ENCODE peak calls at places on chromosomes 4 and X, in seven cellular contexts. One of them, this sample, is unnamed.

GRCh38 chrX:71632923-71633657 is 14.8 kb upstream of the CXCR3 start:
- DNase-seq in transverse colon: no peak
- DNase-seq in CD8-positive, alpha-beta T cell: no peak
- DNase-seq in HCT116: no peak
- DNase-seq in A549: no peak
- DNase-seq in lower lobe of right lung: no peak
- DNase-seq in A673: no peak
- DNase-seq in this sample: no peak

GRCh38 chrX:141320801-141321200 is 78.5 kb upstream of the SPANXC start:
- DNase-seq in transverse colon: no peak
- DNase-seq in CD8-positive, alpha-beta T cell: no peak
- DNase-seq in HCT116: no peak
- DNase-seq in A549: no peak
- DNase-seq in lower lobe of right lung: no peak
- DNase-seq in A673: no peak
- DNase-seq in this sample: no peak

GRCh38 chr4:156946508-156947197 is 24.9 kb downstream of the PDGFC start:
- DNase-seq in transverse colon: no peak
- DNase-seq in CD8-positive, alpha-beta T cell: no peak
- DNase-seq in HCT116: peak; percentile 93
- DNase-seq in A549: peak; percentile 18
- DNase-seq in lower lobe of right lung: no peak
- DNase-seq in A673: no peak
- DNase-seq in this sample: no peak

GRCh38 chr4:4689694-4690440 is 148.0 kb upstream of the STX18 start:
- DNase-seq in transverse colon: no peak
- DNase-seq in CD8-positive, alpha-beta T cell: no peak
- DNase-seq in HCT116: no peak
- DNase-seq in A549: no peak
- DNase-seq in lower lobe of right lung: no peak
- DNase-seq in A673: no peak
- DNase-seq in this sample: no peak

GRCh38 chr4:186486172-186486571 is 69.2 kb downstream of the MTNR1A start:
- DNase-seq in transverse colon: no peak
- DNase-seq in CD8-positive, alpha-beta T cell: no peak
- DNase-seq in HCT116: no peak
- DNase-seq in A549: no peak
- DNase-seq in lower lobe of right lung: no peak
- DNase-seq in A673: no peak
- DNase-seq in this sample: no peak

GRCh38 chrX:19846995-19847790 is 40.2 kb downstream of the SH3KBP1 start:
- DNase-seq in transverse colon: no peak
- DNase-seq in CD8-positive, alpha-beta T cell: peak; percentile 14
- DNase-seq in HCT116: no peak
- DNase-seq in A549: peak; percentile 3
- DNase-seq in lower lobe of right lung: no peak
- DNase-seq in A673: no peak
- DNase-seq in this sample: peak; percentile 65

GRCh38 chr4:184408021-184408710 is 66.2 kb downstream of the IRF2 start:
- DNase-seq in transverse colon: no peak
- DNase-seq in CD8-positive, alpha-beta T cell: no peak
- DNase-seq in HCT116: no peak
- DNase-seq in A549: no peak
- DNase-seq in lower lobe of right lung: no peak
- DNase-seq in A673: peak; percentile 60
- DNase-seq in this sample: no peak

GRCh38 chrX:133249659-133250058 is 31.5 kb upstream of the TFDP3 start:
- DNase-seq in transverse colon: no peak
- DNase-seq in CD8-positive, alpha-beta T cell: no peak
- DNase-seq in HCT116: no peak
- DNase-seq in A549: peak; percentile 2
- DNase-seq in lower lobe of right lung: no peak
- DNase-seq in A673: peak; percentile 45
- DNase-seq in this sample: no peak

GRCh38 chr4:52822583-52823477 is 39.3 kb upstream of the RASL11B start:
- DNase-seq in transverse colon: no peak
- DNase-seq in CD8-positive, alpha-beta T cell: no peak
- DNase-seq in HCT116: peak; percentile 41
- DNase-seq in A549: no peak
- DNase-seq in lower lobe of right lung: no peak
- DNase-seq in A673: no peak
- DNase-seq in this sample: no peak

GRCh38 chrX:39618178-39618577 is 479.6 kb downstream of the BCOR start:
- DNase-seq in transverse colon: no peak
- DNase-seq in CD8-positive, alpha-beta T cell: no peak
- DNase-seq in HCT116: no peak
- DNase-seq in A549: no peak
- DNase-seq in lower lobe of right lung: no peak
- DNase-seq in A673: no peak
- DNase-seq in this sample: no peak

GRCh38 chr4:8084031-8084660 is 74.5 kb downstream of the ABLIM2 start:
- DNase-seq in transverse colon: no peak
- DNase-seq in CD8-positive, alpha-beta T cell: no peak
- DNase-seq in HCT116: no peak
- DNase-seq in A549: no peak
- DNase-seq in lower lobe of right lung: peak; percentile 18
- DNase-seq in A673: no peak
- DNase-seq in this sample: no peak

GRCh38 chrX:16786791-16787735 is 797 bp downstream of the TXLNG start:
- DNase-seq in transverse colon: peak; percentile 38
- DNase-seq in CD8-positive, alpha-beta T cell: peak; percentile 27
- DNase-seq in HCT116: no peak
- DNase-seq in A549: no peak
- DNase-seq in lower lobe of right lung: peak; percentile 47
- DNase-seq in A673: no peak
- DNase-seq in this sample: peak; percentile 71

GRCh38 chrX:119828446-119828845 is 24.3 kb downstream of the UPF3B start:
- DNase-seq in transverse colon: no peak
- DNase-seq in CD8-positive, alpha-beta T cell: no peak
- DNase-seq in HCT116: no peak
- DNase-seq in A549: no peak
- DNase-seq in lower lobe of right lung: no peak
- DNase-seq in A673: no peak
- DNase-seq in this sample: no peak

GRCh38 chr4:69995526-69996016 is at the start of gene STATH:
- DNase-seq in transverse colon: no peak
- DNase-seq in CD8-positive, alpha-beta T cell: no peak
- DNase-seq in HCT116: no peak
- DNase-seq in A549: no peak
- DNase-seq in lower lobe of right lung: no peak
- DNase-seq in A673: peak; percentile 3
- DNase-seq in this sample: no peak

GRCh38 chr4:168826620-168827019 is 183.4 kb downstream of the CBR4 start:
- DNase-seq in transverse colon: no peak
- DNase-seq in CD8-positive, alpha-beta T cell: no peak
- DNase-seq in HCT116: no peak
- DNase-seq in A549: no peak
- DNase-seq in lower lobe of right lung: no peak
- DNase-seq in A673: no peak
- DNase-seq in this sample: no peak

GRCh38 chr4:146654976-146655761 is 16.5 kb downstream of the POU4F2 start:
- DNase-seq in transverse colon: no peak
- DNase-seq in CD8-positive, alpha-beta T cell: no peak
- DNase-seq in HCT116: no peak
- DNase-seq in A549: no peak
- DNase-seq in lower lobe of right lung: no peak
- DNase-seq in A673: peak; percentile 43
- DNase-seq in this sample: peak; percentile 86

GRCh38 chrX:41931591-41931990 is 8.2 kb upstream of the CASK start:
- DNase-seq in transverse colon: no peak
- DNase-seq in CD8-positive, alpha-beta T cell: no peak
- DNase-seq in HCT116: no peak
- DNase-seq in A549: no peak
- DNase-seq in lower lobe of right lung: no peak
- DNase-seq in A673: no peak
- DNase-seq in this sample: no peak

DNA sequence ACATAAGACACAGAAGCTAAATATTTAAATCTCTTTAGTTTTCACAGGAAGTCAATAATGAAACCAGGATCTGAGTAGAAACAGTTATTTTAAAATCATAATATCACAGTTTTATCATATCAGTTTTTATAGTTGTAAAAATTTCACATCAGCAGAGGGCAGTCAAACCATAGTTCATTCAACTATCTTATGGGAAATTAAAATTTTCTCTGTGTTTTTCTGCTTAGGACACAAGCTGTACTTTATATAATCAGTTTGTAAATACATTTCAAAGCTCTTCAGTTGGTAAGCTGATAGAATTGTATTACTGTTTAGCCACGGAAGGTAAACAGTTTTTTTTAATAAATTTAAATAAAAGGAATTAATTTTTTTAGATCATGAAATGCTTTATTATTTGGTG is 204.8 kb upstream of the NUDT6 start:
- DNase-seq in transverse colon: no peak
- DNase-seq in CD8-positive, alpha-beta T cell: no peak
- DNase-seq in HCT116: no peak
- DNase-seq in A549: no peak
- DNase-seq in lower lobe of right lung: no peak
- DNase-seq in A673: peak; percentile 55
- DNase-seq in this sample: no peak
- TF ChIP-seq CTCF in transverse colon: no peak
- TF ChIP-seq CTCF in CD8-positive, alpha-beta T cell: no peak
- TF ChIP-seq CTCF in HCT116: no peak
- TF ChIP-seq CTCF in A549: peak; percentile 44
- TF ChIP-seq CTCF in lower lobe of right lung: peak; percentile 26
- TF ChIP-seq CTCF in A673: peak; percentile 62
- TF ChIP-seq CTCF in this sample: peak; percentile 61

DNA sequence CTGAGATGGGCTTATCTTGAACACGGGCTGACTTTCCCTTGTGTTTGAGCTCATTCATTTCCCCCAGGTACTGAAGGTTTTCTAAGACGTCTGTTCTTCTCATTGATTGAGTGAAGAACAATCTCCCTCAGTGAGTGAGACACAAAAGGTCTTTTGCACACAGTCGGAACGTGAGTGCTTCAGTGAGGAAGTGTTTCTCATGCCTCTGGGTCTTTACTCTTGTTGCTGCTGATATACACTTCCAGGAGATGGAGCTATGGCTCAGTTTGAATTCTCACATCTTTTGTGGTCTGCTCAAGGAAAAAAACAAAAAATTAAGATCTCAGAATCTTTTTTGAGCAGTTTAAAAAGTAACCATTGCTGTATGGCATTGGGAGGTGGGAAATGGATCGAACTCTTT is 981.9 kb upstream of the TENM3 start:
- DNase-seq in transverse colon: no peak
- DNase-seq in CD8-positive, alpha-beta T cell: no peak
- DNase-seq in HCT116: no peak
- DNase-seq in A549: no peak
- DNase-seq in lower lobe of right lung: no peak
- DNase-seq in A673: peak; percentile 1
- DNase-seq in this sample: peak; percentile 69
- H3K4me3 ChIP-seq in transverse colon: no peak overlapping the region
- H3K4me3 ChIP-seq in CD8-positive, alpha-beta T cell: no peak overlapping the region
- H3K4me3 ChIP-seq in HCT116: no peak overlapping the region
- H3K4me3 ChIP-seq in A549: no peak overlapping the region
- H3K4me3 ChIP-seq in lower lobe of right lung: no peak overlapping the region
- H3K4me3 ChIP-seq in A673: no peak overlapping the region
- H3K4me3 ChIP-seq in this sample: no peak overlapping the region

DNA sequence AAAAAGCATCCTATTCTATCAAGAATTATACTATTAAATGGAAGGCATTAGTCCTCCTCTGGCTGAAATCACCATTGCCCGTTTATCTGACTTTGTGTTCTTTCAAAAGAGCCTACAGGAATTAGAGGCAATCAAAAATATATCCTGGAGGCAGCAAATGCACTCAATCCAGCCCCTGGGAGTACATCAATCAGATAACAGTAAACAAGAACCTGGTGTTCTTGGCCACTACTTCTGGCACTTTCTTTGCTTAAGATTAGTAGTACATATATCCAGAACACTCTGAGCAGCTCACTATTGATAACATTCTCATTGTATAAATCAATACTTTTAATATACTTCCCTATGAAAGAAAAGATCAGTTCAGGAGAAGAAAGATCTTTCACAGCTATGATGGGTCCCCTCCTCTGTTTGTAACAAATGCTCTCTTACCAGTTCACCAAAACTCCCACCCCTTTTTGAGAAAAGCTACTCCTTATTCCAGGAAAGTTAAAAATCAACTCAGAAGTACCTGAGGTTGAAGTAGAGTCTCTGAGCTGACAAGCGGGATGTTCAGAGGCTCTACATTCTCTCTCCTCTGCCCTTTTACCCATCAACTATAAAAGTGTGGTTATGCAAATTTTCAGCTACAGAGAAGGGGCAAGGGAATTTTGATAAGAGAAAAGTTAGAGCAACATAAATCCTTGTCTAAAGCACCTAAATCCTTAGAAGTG is 176.0 kb downstream of the COX18 start:
- DNase-seq in transverse colon: no peak
- DNase-seq in CD8-positive, alpha-beta T cell: no peak
- DNase-seq in HCT116: no peak
- DNase-seq in A549: no peak
- DNase-seq in lower lobe of right lung: no peak
- DNase-seq in A673: no peak
- DNase-seq in this sample: no peak
- H3K27ac ChIP-seq in transverse colon: no peak overlapping the region
- H3K27ac ChIP-seq in CD8-positive, alpha-beta T cell: no peak overlapping the region
- H3K27ac ChIP-seq in HCT116: no peak overlapping the region
- H3K27ac ChIP-seq in A549: no peak overlapping the region
- H3K27ac ChIP-seq in lower lobe of right lung: peak overlapping the region; percentile 42
- H3K27ac ChIP-seq in A673: no peak overlapping the region
- H3K27ac ChIP-seq in this sample: no peak overlapping the region

GRCh38 chr4:22384154-22384553 is 131.7 kb downstream of the ADGRA3 start:
- DNase-seq in transverse colon: no peak
- DNase-seq in CD8-positive, alpha-beta T cell: no peak
- DNase-seq in HCT116: no peak
- DNase-seq in A549: no peak
- DNase-seq in lower lobe of right lung: no peak
- DNase-seq in A673: no peak
- DNase-seq in this sample: no peak

GRCh38 chr4:22391548-22391947 is 124.3 kb downstream of the ADGRA3 start:
- DNase-seq in transverse colon: no peak
- DNase-seq in CD8-positive, alpha-beta T cell: no peak
- DNase-seq in HCT116: no peak
- DNase-seq in A549: no peak
- DNase-seq in lower lobe of right lung: no peak
- DNase-seq in A673: no peak
- DNase-seq in this sample: peak; percentile 50

GRCh38 chr4:22385615-22386014 is 130.3 kb downstream of the ADGRA3 start:
- DNase-seq in transverse colon: no peak
- DNase-seq in CD8-positive, alpha-beta T cell: no peak
- DNase-seq in HCT116: peak; percentile 59
- DNase-seq in A549: no peak
- DNase-seq in lower lobe of right lung: no peak
- DNase-seq in A673: no peak
- DNase-seq in this sample: no peak

DNA sequence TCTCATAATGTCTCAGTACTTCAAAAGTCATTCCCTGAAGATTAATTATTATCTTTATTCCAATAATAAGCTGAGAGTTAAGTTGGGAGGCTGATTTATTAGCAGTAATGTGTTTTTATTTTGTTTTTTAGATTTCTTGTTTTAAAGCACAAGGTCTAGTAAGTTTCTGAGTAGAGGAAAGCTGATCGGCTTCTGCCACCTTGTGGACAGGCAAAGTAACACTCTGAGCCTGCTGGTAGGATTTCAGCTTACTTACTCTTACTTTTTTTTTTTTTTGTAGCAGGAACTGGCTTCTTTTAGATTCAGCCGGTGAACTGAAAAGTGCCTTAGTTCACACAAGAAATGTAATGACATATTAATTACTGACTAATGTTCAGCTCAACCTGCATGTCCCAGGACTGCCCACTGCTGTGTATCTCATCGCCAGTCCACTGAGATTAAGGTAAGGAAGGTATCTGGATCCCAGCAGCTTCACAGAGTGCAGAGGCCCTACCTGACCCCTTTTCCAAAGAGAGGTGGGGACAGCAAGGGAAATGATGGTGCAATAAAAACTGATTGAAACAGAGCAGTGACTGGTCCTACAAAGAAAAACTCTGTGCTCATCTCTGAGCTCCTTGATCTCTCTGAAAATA is 126.5 kb downstream of the ADGRA3 start:
- DNase-seq in transverse colon: peak; percentile 46
- DNase-seq in CD8-positive, alpha-beta T cell: peak; percentile 18
- DNase-seq in HCT116: peak; percentile 48
- DNase-seq in A549: peak; percentile 7
- DNase-seq in lower lobe of right lung: no peak
- DNase-seq in A673: peak; percentile 65
- DNase-seq in this sample: peak; percentile 82
- TF ChIP-seq CTCF in transverse colon: peak; percentile 67
- TF ChIP-seq CTCF in CD8-positive, alpha-beta T cell: peak; percentile 51
- TF ChIP-seq CTCF in HCT116: peak; percentile 71
- TF ChIP-seq CTCF in A549: peak; percentile 67
- TF ChIP-seq CTCF in lower lobe of right lung: peak; percentile 62
- TF ChIP-seq CTCF in A673: peak; percentile 87
- TF ChIP-seq CTCF in this sample: peak; percentile 97

This sample was measured in endodermal cell.